ENCODE peak calls at places on chromosomes 6 and 20, in seven cellular contexts. G, K, T, Q, O, C and I are unnamed samples.

GRCh38 chr6:106117579-106117978 is 31.4 kb downstream of the PRDM1 start:
- DNase-seq in C (no peak), Q (no peak), T (no peak), G (no peak), K (no peak), O (no peak), I (no peak)

GRCh38 chr20:54323227-54323734 is 115.4 kb downstream of the PFDN4 start:
- DNase-seq in K (no peak), O (no peak), C (no peak), T (no peak), G (no peak), Q (no peak), I (no peak)

GRCh38 chr6:115241373-115241772 is 819.3 kb downstream of the FRK start:
- DNase-seq in K (no peak), Q (no peak), O (no peak), G (no peak), T (no peak), C (no peak), I (no peak)

GRCh38 chr20:50191566-50192363 is 1.1 kb downstream of the CEBPB start:
- DNase-seq in O (peak; percentile 83), C (peak; percentile 68), K (no peak), G (peak; percentile 72), Q (peak; percentile 80), T (peak; percentile 47), I (peak; percentile 77)

GRCh38 chr6:36586606-36587005 is 7.6 kb upstream of the SRSF3 start:
- DNase-seq in O (no peak), K (no peak), C (no peak), G (no peak), Q (no peak), T (no peak), I (peak; percentile 24)

GRCh38 chr6:122035193-122035592 is 364.3 kb upstream of the HSF2 start:
- DNase-seq in O (no peak), G (no peak), C (no peak), T (no peak), K (no peak), Q (no peak), I (no peak)

GRCh38 chr20:54064939-54065338 is 5.5 kb downstream of the BCAS1 start:
- DNase-seq in Q (no peak), C (no peak), O (no peak), K (no peak), T (no peak), G (no peak), I (no peak)

GRCh38 chr20:63225082-63225454 is 9.1 kb upstream of the YTHDF1 start:
- DNase-seq in T (no peak), G (no peak), O (no peak), Q (no peak), K (no peak), C (no peak), I (no peak)

GRCh38 chr6:89007209-89008001 is 44.0 kb upstream of the RNGTT start:
- DNase-seq in C (no peak), Q (no peak), T (no peak), O (no peak), K (no peak), G (no peak), I (no peak)

GRCh38 chr6:52966101-52966500 is 29.0 kb downstream of the GSTA4 start:
- DNase-seq in C (no peak), T (no peak), G (no peak), K (no peak), Q (no peak), O (no peak), I (no peak)

GRCh38 chr6:117265425-117266266 is at the start of gene VGLL2:
- DNase-seq in Q (peak; percentile 69), G (peak; percentile 70), O (no peak), C (peak; percentile 12), K (no peak), T (no peak), I (no peak)

GRCh38 chr6:44275271-44275748 is 5.1 kb downstream of the TMEM151B start:
- DNase-seq in O (no peak), C (no peak), Q (no peak), T (no peak), K (no peak), G (no peak), I (no peak)

GRCh38 chr6:162730502-162730901 is 2.7 kb downstream of the PACRG start:
- DNase-seq in C (no peak), Q (no peak), O (no peak), T (no peak), K (no peak), G (no peak), I (no peak)

GRCh38 chr6:111207141-111207858 is 120.0 kb downstream of the SLC16A10 start:
- DNase-seq in C (no peak), T (no peak), K (no peak), Q (no peak), O (no peak), G (no peak), I (no peak)

GRCh38 chr20:830011-830521 is 3.4 kb upstream of the FAM110A start:
- DNase-seq in G (no peak), T (no peak), Q (no peak), O (no peak), C (no peak), K (no peak), I (no peak)

GRCh38 chr6:141677598-141678211 is 455.0 kb upstream of the GJE1 start:
- DNase-seq in G (no peak), O (no peak), C (peak; percentile 43), T (no peak), K (no peak), Q (no peak), I (no peak)

GRCh38 chr6:107563694-107564093 is 73.8 kb downstream of the SOBP start:
- DNase-seq in Q (no peak), G (no peak), C (no peak), T (no peak), O (no peak), K (no peak), I (no peak)

DNA sequence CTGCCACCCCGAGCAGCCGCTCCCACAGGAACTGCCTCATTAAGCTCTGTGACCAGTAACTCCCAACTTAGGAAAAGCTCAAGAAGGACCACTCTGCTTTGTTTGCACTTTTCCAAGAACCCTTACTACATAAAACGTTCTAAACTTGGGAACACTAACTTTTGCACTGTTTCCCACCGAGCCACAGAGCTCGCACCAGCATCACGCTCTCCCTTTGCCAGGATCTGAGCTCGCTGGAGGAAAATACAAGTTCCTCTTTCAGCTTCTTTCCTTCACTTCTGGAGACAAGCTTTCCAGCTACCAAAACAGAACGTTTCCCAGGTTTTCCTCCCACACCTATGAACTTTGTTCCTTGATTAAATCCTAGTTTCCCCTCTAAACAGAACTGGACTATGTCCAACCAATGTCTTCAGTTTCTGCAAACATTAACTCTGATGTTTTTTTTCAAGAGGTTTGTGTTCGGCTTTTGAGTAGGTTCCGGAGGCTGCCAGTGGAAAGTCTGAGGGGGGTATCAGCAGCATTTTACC is 135.3 kb downstream of the LY86 start:
- DNase-seq in T (no peak), Q (no peak), G (no peak), K (no peak), C (no peak), O (no peak), I (no peak)
- H3K4me3 ChIP-seq in T (peak overlapping the region; percentile 31), Q (peak overlapping the region; percentile 50), G (peak overlapping the region; percentile 52), K (no peak overlapping the region), C (no peak overlapping the region), O (peak overlapping the region; percentile 48), I (no peak overlapping the region)

GRCh38 chr20:4110885-4111284 is 95.5 kb upstream of the RNF24 start:
- DNase-seq in T (no peak), Q (no peak), O (no peak), C (no peak), G (no peak), K (no peak), I (no peak)

GRCh38 chr20:4109587-4109986 is 94.2 kb upstream of the RNF24 start:
- DNase-seq in K (no peak), C (no peak), O (no peak), T (no peak), G (no peak), Q (no peak), I (no peak)

GRCh38 chr20:4109307-4109564 is 93.9 kb upstream of the RNF24 start:
- DNase-seq in G (no peak), K (no peak), T (no peak), Q (no peak), O (no peak), C (no peak), I (no peak)

GRCh38 chr20:4111440-4112411 is 96.4 kb upstream of the RNF24 start:
- DNase-seq in T (no peak), K (no peak), Q (no peak), G (no peak), C (no peak), O (no peak), I (no peak)

DNA sequence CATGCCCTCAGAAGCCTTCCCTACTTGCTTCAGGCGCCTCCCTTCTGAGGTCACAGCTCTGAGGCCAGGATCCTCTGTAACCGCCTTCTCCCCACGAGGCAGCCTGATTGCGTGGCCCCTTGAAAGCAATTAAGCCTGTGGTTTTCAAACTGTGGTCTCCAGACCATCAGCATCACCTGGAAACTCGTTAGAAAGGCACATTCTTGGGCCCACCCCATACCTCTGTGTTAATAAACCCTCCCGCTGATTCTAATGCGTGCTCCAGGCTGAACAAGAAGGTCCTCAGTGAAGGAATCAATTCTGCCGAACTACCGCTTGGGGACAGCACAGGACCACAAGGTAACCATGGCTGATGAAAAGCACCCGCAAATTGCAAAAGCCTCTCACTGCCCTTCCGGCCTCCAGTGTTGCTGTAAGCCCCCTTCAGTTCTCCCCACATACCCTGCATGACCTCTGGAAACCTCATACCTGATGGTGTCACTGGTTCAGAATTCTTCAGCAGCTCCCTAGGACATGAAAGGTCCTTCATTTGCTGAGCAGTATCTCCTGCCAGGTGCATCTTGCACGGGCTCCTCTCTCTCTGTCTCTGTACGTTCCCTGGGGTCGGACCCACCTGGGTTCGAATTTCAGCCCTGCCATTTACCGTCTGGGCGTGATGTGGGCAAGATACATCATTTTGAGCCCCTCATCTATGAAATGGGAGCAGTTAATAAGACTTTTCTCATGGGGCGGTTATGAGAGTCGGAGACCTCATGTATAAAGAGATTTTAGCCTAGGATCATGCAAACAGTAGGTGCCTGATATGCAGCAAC is 93.3 kb upstream of the RNF24 start:
- DNase-seq in G (no peak), Q (no peak), O (no peak), T (peak; percentile 69), C (peak; percentile 79), K (no peak), I (peak; percentile 72)
- TF ChIP-seq POLR2A in G (no peak), Q (no peak), O (no peak), T (no peak), C (no peak), K (no peak), I (no peak)

GRCh38 chr20:36591854-36592641 is 13.5 kb upstream of the RAB5IF start:
- DNase-seq in Q (no peak), G (no peak), O (no peak), C (no peak), T (no peak), K (no peak), I (no peak)
- H3K4me3 ChIP-seq in Q (no peak overlapping the region), G (no peak overlapping the region), O (no peak overlapping the region), C (no peak overlapping the region), T (no peak overlapping the region), K (no peak overlapping the region), I (no peak overlapping the region)

GRCh38 chr6:26401987-26402658 is at the start of gene BTN3A1:
- DNase-seq in G (peak; percentile 70), Q (peak; percentile 72), T (peak; percentile 60), C (peak; percentile 93), K (no peak), O (no peak), I (peak; percentile 79)
- TF ChIP-seq POLR2A in G (no peak), Q (no peak), T (no peak), C (no peak), K (no peak), O (no peak), I (no peak)

GRCh38 chr6:33198853-33199436 is 1.5 kb downstream of the RXRB start:
- DNase-seq in G (no peak), Q (no peak), C (no peak), T (no peak), O (no peak), K (no peak), I (no peak)
- H3K4me3 ChIP-seq in G (peak overlapping the region; percentile 88), Q (peak overlapping the region; percentile 91), C (no peak overlapping the region), T (peak overlapping the region; percentile 91), O (peak overlapping the region; percentile 77), K (peak overlapping the region; percentile 91), I (peak overlapping the region; percentile 76)